ENCODE peak calls at places on chromosomes 3 and 15, in five cellular contexts. S is HepG2, J is GM12878, I is HCT116, R is K562. W is an unnamed sample.

GRCh38 chr15:49605588-49605987 is 15.0 kb downstream of the FAM227B start:
- DNase-seq in R (no peak), J (no peak), S (no peak), I (no peak), W (no peak)

GRCh38 chr15:43517354-43518072 is at the start of gene MAP1A:
- DNase-seq in I (no peak), S (no peak), R (peak; percentile 90), J (no peak), W (peak; percentile 89)

GRCh38 chr15:28934645-28935044 is 48.9 kb downstream of the APBA2 start:
- DNase-seq in R (no peak), S (no peak), J (no peak), I (no peak), W (no peak)

GRCh38 chr15:57218826-57219576 is 157.3 kb upstream of the CGNL1 start:
- DNase-seq in R (no peak), S (no peak), J (no peak), I (no peak), W (peak; percentile 27)

GRCh38 chr3:160986060-160986459 is 119.1 kb downstream of the B3GALNT1 start:
- DNase-seq in R (no peak), I (no peak), S (no peak), J (no peak), W (no peak)

GRCh38 chr15:54820098-54820497 is 376.6 kb downstream of the RSL24D1 start:
- DNase-seq in J (no peak), I (no peak), S (no peak), R (no peak), W (no peak)

GRCh38 chr15:61200626-61201025 is 28.5 kb downstream of the RORA start:
- DNase-seq in S (no peak), R (no peak), J (no peak), I (no peak), W (peak; percentile 52)

GRCh38 chr3:186452517-186452916 is 90.5 kb upstream of the DGKG start:
- DNase-seq in R (no peak), S (no peak), J (no peak), I (peak; percentile 21), W (no peak)

GRCh38 chr3:16253601-16254000 is 11.1 kb downstream of the DPH3 start:
- DNase-seq in J (no peak), S (no peak), R (no peak), I (no peak), W (no peak)

GRCh38 chr3:52007291-52007690 is 11.6 kb upstream of the RPL29 start:
- DNase-seq in J (no peak), S (no peak), R (no peak), I (no peak), W (no peak)

GRCh38 chr3:107988464-107989156 is 102.2 kb downstream of the CD47 start:
- DNase-seq in R (no peak), I (no peak), J (no peak), S (no peak), W (no peak)

GRCh38 chr3:53618946-53619345 is 124.5 kb downstream of the CACNA1D start:
- DNase-seq in R (no peak), S (no peak), J (no peak), I (no peak), W (no peak)

GRCh38 chr15:36156855-36157521 is 422.4 kb upstream of the CDIN1 start:
- DNase-seq in I (no peak), J (no peak), S (peak; percentile 23), R (no peak), W (no peak)

GRCh38 chr15:61459785-61460707 is 230.9 kb upstream of the RORA start:
- DNase-seq in S (peak; percentile 4), I (no peak), J (no peak), R (no peak), W (peak; percentile 47)

GRCh38 chr3:16514021-16514700 is 662 bp upstream of the RFTN1 start:
- DNase-seq in J (no peak), I (no peak), S (no peak), R (no peak), W (no peak)

GRCh38 chr15:52095597-52096262 is 16.8 kb downstream of the BCL2L10 start:
- DNase-seq in R (no peak), S (no peak), I (no peak), J (no peak), W (no peak)
- TF ChIP-seq ZBTB33 in R (no peak), S (no peak), I (no peak), J (no peak), W (no peak)

DNA sequence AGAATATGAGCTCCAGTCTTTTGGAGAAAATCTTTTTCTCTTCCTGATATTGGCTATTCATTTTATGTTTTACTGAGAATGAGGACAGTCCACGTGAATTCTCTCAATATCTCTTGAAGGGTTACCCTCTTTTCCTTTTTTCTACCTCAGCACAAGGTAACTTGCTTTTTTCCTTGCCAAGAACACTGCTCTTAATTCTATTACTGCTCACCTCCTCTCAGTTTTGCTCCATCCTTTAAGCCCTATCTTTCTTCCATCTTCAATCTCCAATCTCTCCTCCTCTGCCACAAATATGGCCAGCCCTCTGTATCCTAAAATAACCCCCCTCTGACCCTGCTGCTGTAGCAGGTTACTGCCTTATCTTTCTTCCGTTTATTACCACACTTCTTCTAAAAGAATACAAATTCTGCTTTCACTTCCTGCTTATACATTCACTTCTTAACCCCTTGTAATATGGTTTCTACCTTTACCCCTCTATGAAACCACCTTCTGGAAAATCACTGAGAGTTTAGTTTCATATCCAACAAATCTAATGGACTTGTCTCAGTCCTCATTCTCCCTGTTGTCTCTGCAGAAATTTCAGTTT is 89.0 kb downstream of the NFKBIZ start:
- DNase-seq in I (no peak), R (peak; percentile 20), S (no peak), J (no peak), W (no peak)
- H3K79me2 ChIP-seq in I (no peaks in the 10 kb centered on the region), R (no peaks in the 10 kb centered on the region), S (no peaks in the 10 kb centered on the region), J (no peaks in the 10 kb centered on the region), W (no peaks in the 10 kb centered on the region)

GRCh38 chr15:70602281-70602680 is 161.1 kb downstream of the UACA start:
- DNase-seq in J (no peak), S (no peak), I (no peak), R (no peak), W (no peak)

GRCh38 chr15:70608156-70608555 is 155.2 kb downstream of the UACA start:
- DNase-seq in J (no peak), R (no peak), I (no peak), S (no peak), W (no peak)

GRCh38 chr15:70604671-70605070 is 158.7 kb downstream of the UACA start:
- DNase-seq in I (no peak), R (no peak), S (peak; percentile 47), J (no peak), W (no peak)

GRCh38 chr15:70602834-70603560 is 160.4 kb downstream of the UACA start:
- DNase-seq in I (no peak), J (no peak), R (no peak), S (no peak), W (no peak)

GRCh38 chr15:70605606-70606410 is 157.6 kb downstream of the UACA start:
- DNase-seq in J (no peak), S (peak; percentile 42), I (no peak), R (no peak), W (peak; percentile 65)
- TF ChIP-seq ZBTB33 in J (no peak), S (no peak), I (no peak), R (no peak), W (no peak)

DNA sequence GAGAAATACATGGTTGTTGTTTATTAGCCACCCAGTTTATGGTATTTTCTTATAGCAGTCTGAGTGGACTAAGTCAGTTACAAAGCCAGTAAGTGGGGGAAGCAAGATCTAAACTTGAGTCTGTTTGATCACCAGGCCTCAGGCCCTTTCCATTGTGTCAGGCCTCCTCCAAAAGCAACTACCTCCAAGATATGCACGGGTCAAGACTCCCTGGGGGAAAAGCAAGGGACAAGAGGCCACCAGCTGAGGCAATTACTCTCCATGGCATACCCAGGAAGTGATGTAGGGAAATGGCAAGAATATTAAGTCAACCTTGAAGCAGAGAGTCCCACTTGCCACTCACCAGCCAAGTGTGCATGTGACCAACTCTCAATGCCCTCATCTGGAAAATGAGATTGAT is 28.6 kb upstream of the SRGAP3 start:
- DNase-seq in S (no peak), I (no peak), J (no peak), R (no peak), W (no peak)
- H3K79me2 ChIP-seq in S (no peaks in the 10 kb centered on the region), I (no peaks in the 10 kb centered on the region), J (no peaks in the 10 kb centered on the region), R (no peaks in the 10 kb centered on the region), W (no peaks in the 10 kb centered on the region)

GRCh38 chr3:49662720-49663413 is 11.3 kb upstream of the APEH start:
- DNase-seq in I (no peak), J (no peak), S (no peak), R (no peak), W (no peak)

GRCh38 chr3:49663831-49664230 is 10.3 kb upstream of the APEH start:
- DNase-seq in J (no peak), R (no peak), S (no peak), I (no peak), W (no peak)

GRCh38 chr3:49659756-49660155 is 14.4 kb upstream of the APEH start:
- DNase-seq in R (no peak), S (no peak), I (no peak), J (no peak), W (no peak)

GRCh38 chr3:49662021-49662420 is 12.1 kb upstream of the APEH start:
- DNase-seq in J (no peak), R (no peak), I (no peak), S (no peak), W (no peak)

GRCh38 chr3:49661281-49661680 is 12.9 kb upstream of the APEH start:
- DNase-seq in J (no peak), S (no peak), I (no peak), R (no peak), W (no peak)
- TF ChIP-seq ZBTB33 in J (no peak), S (no peak), I (no peak), R (no peak), W (no peak)